ENCODE peak calls at places on chromosomes 16 and 17, in nine cellular contexts. L, Y, K, X, H, B, U, I and V are unnamed samples.

GRCh38 chr17:64250211-64250835 is 12.7 kb downstream of the TEX2 start:
- DNase-seq in L (no peak), Y (no peak), K (no peak), X (no peak), H (no peak), B (no peak), U (no peak), I (no peak), V (no peak)

GRCh38 chr17:50938821-50939541 is 72.8 kb upstream of the TOB1 start:
- DNase-seq in L (no peak), Y (no peak), K (no peak), X (no peak), H (no peak), B (no peak), U (no peak), I (no peak), V (no peak)

GRCh38 chr17:59753522-59754467 is 46.3 kb downstream of the VMP1 start:
- DNase-seq in L (no peak), Y (peak), K (peak), X (peak), H (peak), B (no peak), U (no peak), I (no peak), V (no peak)

GRCh38 chr17:29149431-29150064 is 30.6 kb downstream of the MYO18A start:
- DNase-seq in L (peak), Y (no peak), K (no peak), X (no peak), H (no peak), B (no peak), U (no peak), I (no peak), V (peak)

GRCh38 chr17:4304417-4305027 is 40.7 kb upstream of the ANKFY1 start:
- DNase-seq in L (no peak), Y (peak), K (no peak), X (peak), H (peak), B (no peak), U (no peak), I (peak), V (peak)

GRCh38 chr16:26983426-26983825 is 83.3 kb upstream of the C16orf82 start:
- DNase-seq in L (no peak), Y (no peak), K (no peak), X (no peak), H (no peak), B (no peak), U (no peak), I (no peak), V (no peak)

GRCh38 chr17:49965522-49965905 is 3.5 kb upstream of the DLX4 start:
- DNase-seq in L (no peak), Y (no peak), K (no peak), X (peak), H (no peak), B (no peak), U (no peak), I (no peak), V (no peak)

GRCh38 chr16:77905356-77905920 is 116.9 kb upstream of the CLEC3A start:
- DNase-seq in L (no peak), Y (no peak), K (no peak), X (no peak), H (no peak), B (no peak), U (no peak), I (no peak), V (no peak)

GRCh38 chr17:42296012-42296411 is 7.7 kb downstream of the STAT5A start:
- DNase-seq in L (no peak), Y (no peak), K (no peak), X (no peak), H (no peak), B (peak), U (no peak), I (no peak), V (no peak)

GRCh38 chr17:77786740-77787505 is 171.6 kb upstream of the TNRC6C start:
- DNase-seq in L (no peak), Y (no peak), K (no peak), X (peak), H (no peak), B (no peak), U (peak), I (no peak), V (no peak)

GRCh38 chr16:28012031-28012445 is 51.5 kb downstream of the GSG1L start:
- DNase-seq in L (no peak), Y (no peak), K (peak), X (no peak), H (peak), B (no peak), U (no peak), I (no peak), V (no peak)

GRCh38 chr16:13322357-13322756 is 421.0 kb downstream of the SHISA9 start:
- DNase-seq in L (no peak), Y (no peak), K (no peak), X (peak), H (no peak), B (no peak), U (no peak), I (no peak), V (no peak)

GRCh38 chr17:28552201-28552999 is at the start of gene UNC119:
- DNase-seq in L (peak), Y (no peak), K (no peak), X (peak), H (peak), B (peak), U (peak), I (peak), V (peak)

GRCh38 chr17:82230627-82231311 is 1.9 kb downstream of the SLC16A3 start:
- DNase-seq in L (peak), Y (no peak), K (no peak), X (peak), H (peak), B (peak), U (no peak), I (peak), V (peak)
- TF ChIP-seq CTCF in L (peak), Y (peak), K (peak), X (peak), H (peak), B (peak), U (peak), I (no peak), V (peak)

GRCh38 chr16:49744244-49744976 is 111.5 kb downstream of the ZNF423 start:
- DNase-seq in L (no peak), Y (no peak), K (no peak), X (no peak), H (no peak), B (no peak), U (no peak), I (no peak), V (no peak)
- H3K4me3 ChIP-seq in L (no peak), Y (no peak), K (no peak), X (no peak), H (no peak), B (no peak), U (no peak), I (no peak), V (no peak)

DNA sequence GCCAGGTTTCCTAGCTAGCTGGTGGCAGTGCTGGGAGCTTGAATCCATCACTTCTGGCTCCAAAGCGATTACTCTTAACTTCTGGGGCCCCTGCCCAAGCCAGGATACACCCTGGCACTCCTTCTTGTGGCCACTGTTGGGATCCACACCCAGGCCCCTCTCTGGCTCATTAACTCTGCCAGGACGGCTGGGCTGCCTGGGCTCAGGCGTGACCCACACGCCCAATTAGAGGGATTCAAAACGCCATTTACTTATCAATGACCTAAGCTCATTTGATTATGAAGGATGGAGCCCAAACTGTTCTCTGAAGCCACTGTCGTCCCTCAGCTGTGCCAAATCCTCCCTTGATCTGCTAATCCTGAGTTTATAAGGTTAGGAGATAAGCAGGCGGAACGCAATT is 79.7 kb upstream of the BRD7 start:
- DNase-seq in L (no peak), Y (no peak), K (no peak), X (peak), H (no peak), B (no peak), U (peak), I (no peak), V (no peak)
- TF ChIP-seq CTCF in L (no peak), Y (peak), K (no peak), X (peak), H (peak), B (peak), U (peak), I (no peak), V (no peak)

GRCh38 chr17:48519427-48519826 is 11.4 kb downstream of the HOXB1 start:
- DNase-seq in L (no peak), Y (no peak), K (no peak), X (no peak), H (no peak), B (no peak), U (no peak), I (no peak), V (no peak)

GRCh38 chr17:48522031-48522593 is 8.7 kb downstream of the HOXB1 start:
- DNase-seq in L (no peak), Y (no peak), K (no peak), X (no peak), H (peak), B (no peak), U (no peak), I (no peak), V (no peak)

GRCh38 chr17:48522990-48523389 is 7.8 kb downstream of the HOXB1 start:
- DNase-seq in L (no peak), Y (no peak), K (no peak), X (no peak), H (no peak), B (no peak), U (no peak), I (no peak), V (no peak)

GRCh38 chr17:48517478-48517877 is 13.3 kb downstream of the HOXB1 start:
- DNase-seq in L (no peak), Y (no peak), K (no peak), X (no peak), H (no peak), B (no peak), U (no peak), I (no peak), V (no peak)

DNA sequence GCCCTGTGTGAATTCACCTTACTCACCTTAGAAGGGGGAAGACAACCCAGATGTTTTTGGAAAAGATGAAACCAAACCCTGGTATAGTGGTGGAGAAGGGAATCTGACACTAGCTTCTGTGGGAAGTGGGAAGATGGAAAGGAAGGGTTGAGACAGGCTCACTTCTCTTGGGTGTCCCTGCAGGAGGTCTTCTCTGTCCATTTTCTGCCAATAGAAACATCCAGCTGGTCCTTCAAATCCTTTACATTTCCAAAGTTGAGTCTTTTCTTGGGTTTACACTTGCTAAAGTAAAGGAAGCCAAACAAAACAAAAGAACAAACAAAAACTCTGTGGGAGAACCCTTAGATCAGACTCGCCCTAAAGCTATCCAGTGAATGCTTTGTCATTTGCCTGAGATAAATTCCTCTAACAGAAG is 10.2 kb downstream of the HOXB1 start:
- DNase-seq in L (no peak), Y (no peak), K (no peak), X (peak), H (no peak), B (no peak), U (no peak), I (no peak), V (no peak)
- H3K4me3 ChIP-seq in L (no peak), Y (no peak), K (no peak), X (peak), H (no peak), B (no peak), U (no peak), I (no peak), V (no peak)

GRCh38 chr16:69309316-69309715 is 1.8 kb upstream of the VPS4A start:
- DNase-seq in L (peak), Y (no peak), K (no peak), X (peak), H (no peak), B (no peak), U (no peak), I (no peak), V (no peak)

GRCh38 chr16:69311115-69311532 is at the start of gene VPS4A:
- DNase-seq in L (peak), Y (peak), K (peak), X (peak), H (peak), B (peak), U (peak), I (peak), V (peak)

GRCh38 chr16:69310479-69311114 is 553 bp upstream of the VPS4A start:
- DNase-seq in L (peak), Y (no peak), K (no peak), X (no peak), H (no peak), B (no peak), U (no peak), I (no peak), V (no peak)

GRCh38 chr16:69313469-69313868 is 2.3 kb downstream of the VPS4A start:
- DNase-seq in L (no peak), Y (no peak), K (no peak), X (no peak), H (no peak), B (no peak), U (no peak), I (no peak), V (no peak)

GRCh38 chr16:69311533-69312388 is 611 bp downstream of the VPS4A start:
- DNase-seq in L (peak), Y (no peak), K (no peak), X (peak), H (no peak), B (peak), U (peak), I (no peak), V (peak)
- TF ChIP-seq CTCF in L (no peak), Y (no peak), K (peak), X (peak), H (no peak), B (no peak), U (no peak), I (no peak), V (no peak)

GRCh38 chr16:15660203-15660601 is 10.2 kb downstream of the NDE1 start:
- DNase-seq in L (no peak), Y (no peak), K (no peak), X (no peak), H (no peak), B (no peak), U (no peak), I (no peak), V (no peak)

GRCh38 chr16:15658149-15658548 is 8.1 kb downstream of the NDE1 start:
- DNase-seq in L (no peak), Y (no peak), K (no peak), X (peak), H (no peak), B (no peak), U (no peak), I (no peak), V (no peak)

GRCh38 chr16:15654591-15654990 is 4.5 kb downstream of the NDE1 start:
- DNase-seq in L (no peak), Y (no peak), K (no peak), X (no peak), H (no peak), B (no peak), U (no peak), I (no peak), V (no peak)

GRCh38 chr16:15653227-15653626 is 3.2 kb downstream of the NDE1 start:
- DNase-seq in L (peak), Y (no peak), K (peak), X (no peak), H (no peak), B (no peak), U (no peak), I (no peak), V (peak)

DNA sequence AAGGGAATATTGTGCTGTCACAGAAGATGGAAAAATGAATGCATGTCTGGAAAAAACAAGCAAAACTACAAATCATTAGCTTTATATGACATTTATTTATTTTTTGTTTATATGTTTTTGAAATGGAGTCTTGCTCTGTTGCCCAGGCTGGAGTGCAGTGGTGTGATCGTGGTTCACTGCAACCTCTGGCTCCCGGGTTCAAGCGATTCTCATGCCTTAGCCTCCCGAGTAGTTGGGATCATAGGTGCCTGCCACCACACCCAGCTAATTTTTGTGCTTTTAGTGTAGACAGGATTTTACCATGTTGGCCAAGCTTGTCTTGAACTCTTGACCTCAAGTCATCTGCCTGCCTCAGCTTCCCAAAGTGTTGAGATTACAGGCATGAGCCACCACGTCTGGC is 8.5 kb downstream of the NDE1 start:
- DNase-seq in L (no peak), Y (no peak), K (no peak), X (no peak), H (no peak), B (no peak), U (no peak), I (no peak), V (no peak)
- H3K4me3 ChIP-seq in L (no peak), Y (no peak), K (no peak), X (no peak), H (no peak), B (no peak), U (no peak), I (no peak), V (no peak)